ENCODE peak calls at places on chromosome 12, in six cellular contexts. I, Q, L, A, W and E are unnamed samples.

GRCh38 chr12:51156366-51156765 is 16.6 kb downstream of the TFCP2 start:
- DNase-seq in L (no peak), A (no peak), I (no peak), Q (no peak), W (peak), E (no peak)

GRCh38 chr12:168201-168600 is 45.8 kb downstream of the SLC6A12 start:
- DNase-seq in I (no peak), Q (no peak), A (no peak), L (no peak), W (no peak), E (no peak)

GRCh38 chr12:64796205-64796845 is 28.1 kb upstream of the TBC1D30 start:
- DNase-seq in I (no peak), Q (no peak), W (peak), L (peak), A (peak), E (peak)

GRCh38 chr12:5746917-5747316 is 198.1 kb downstream of the ANO2 start:
- DNase-seq in Q (no peak), I (no peak), A (no peak), L (no peak), W (no peak), E (no peak)

GRCh38 chr12:23484238-23484637 is 465.2 kb downstream of the SOX5 start:
- DNase-seq in I (no peak), Q (no peak), L (no peak), A (no peak), W (no peak), E (peak)

GRCh38 chr12:123973552-123974341 is 732 bp downstream of the ZNF664 start:
- DNase-seq in A (peak), L (no peak), Q (peak), W (peak), I (peak), E (peak)

GRCh38 chr12:81167694-81168093 is 89.8 kb downstream of the ACSS3 start:
- DNase-seq in W (peak), L (no peak), I (no peak), A (no peak), Q (no peak), E (peak)

GRCh38 chr12:8996682-8997405 is 7.5 kb downstream of the KLRG1 start:
- DNase-seq in L (no peak), W (peak), I (no peak), Q (no peak), A (no peak), E (peak)

GRCh38 chr12:124278389-124279101 is 16.3 kb upstream of the RFLNA start:
- DNase-seq in I (no peak), A (no peak), L (peak), W (no peak), Q (no peak), E (no peak)

GRCh38 chr12:27048822-27049752 is 26.7 kb downstream of the MED21 start:
- DNase-seq in I (no peak), W (peak), A (no peak), L (no peak), Q (no peak), E (peak)

GRCh38 chr12:55934343-55934742 is 3.4 kb downstream of the DGKA start:
- DNase-seq in I (no peak), L (no peak), W (no peak), A (no peak), Q (no peak), E (no peak)

GRCh38 chr12:82314406-82314892 is 43.7 kb downstream of the CCDC59 start:
- DNase-seq in I (no peak), L (no peak), A (no peak), Q (peak), W (no peak), E (peak)

GRCh38 chr12:1920436-1920835 is 2.0 kb upstream of the CACNA2D4 start:
- DNase-seq in W (no peak), A (no peak), Q (no peak), I (no peak), L (no peak), E (no peak)

GRCh38 chr12:113276946-113277500 is 55.8 kb downstream of the TPCN1 start:
- DNase-seq in Q (peak), W (no peak), L (no peak), I (no peak), A (no peak), E (no peak)

GRCh38 chr12:94805749-94806148 is 155.4 kb upstream of the TMCC3 start:
- DNase-seq in A (no peak), Q (no peak), I (no peak), L (no peak), W (peak), E (peak)

GRCh38 chr12:70660620-70661219 is 23.5 kb upstream of the PTPRB start:
- DNase-seq in W (peak), L (no peak), A (no peak), I (peak), Q (no peak), E (peak)

GRCh38 chr12:1916396-1917171 is 1.9 kb downstream of the CACNA2D4 start:
- DNase-seq in W (no peak), I (no peak), Q (peak), L (peak), A (peak), E (no peak)

GRCh38 chr12:68067762-68068376 is 78.6 kb downstream of the IFNG-AS1 start:
- DNase-seq in W (no peak), A (no peak), I (no peak), Q (no peak), L (no peak), E (peak)

GRCh38 chr12:110819646-110820045 is 27.1 kb upstream of the CCDC63 start:
- DNase-seq in L (no peak), W (no peak), I (no peak), Q (no peak), A (no peak), E (no peak)

GRCh38 chr12:96587691-96588090 is 98.3 kb downstream of the CFAP54 start:
- DNase-seq in I (no peak), Q (no peak), W (peak), A (no peak), L (no peak), E (no peak)

GRCh38 chr12:32698285-32698684 is 19.2 kb downstream of the DNM1L start:
- DNase-seq in Q (no peak), W (no peak), I (no peak), L (no peak), A (peak), E (no peak)

GRCh38 chr12:12839886-12840285 is 26.7 kb downstream of the DDX47 start:
- DNase-seq in A (no peak), I (no peak), Q (peak), L (no peak), W (peak), E (peak)

GRCh38 chr12:57096099-57096572 is 7.2 kb downstream of the NAB2 start:
- DNase-seq in Q (no peak), A (no peak), W (no peak), I (no peak), L (no peak), E (peak)

GRCh38 chr12:13450231-13451080 is 253.9 kb downstream of the EMP1 start:
- DNase-seq in W (no peak), A (no peak), L (no peak), I (no peak), Q (no peak), E (no peak)

GRCh38 chr12:114694436-114695304 is 10.7 kb upstream of the TBX3 start:
- DNase-seq in Q (no peak), A (no peak), W (no peak), L (no peak), I (no peak), E (no peak)

GRCh38 chr12:70607107-70607506 is 30.1 kb downstream of the PTPRB start:
- DNase-seq in Q (no peak), L (no peak), A (no peak), W (no peak), I (no peak), E (no peak)

GRCh38 chr12:104738841-104739642 is 219.0 kb downstream of the SLC41A2 start:
- DNase-seq in W (no peak), L (no peak), I (no peak), Q (no peak), A (no peak), E (no peak)

GRCh38 chr12:57579677-57580465 is 11.1 kb upstream of the PIP4K2C start:
- DNase-seq in Q (no peak), L (no peak), I (no peak), W (no peak), A (no peak), E (no peak)

GRCh38 chr12:111578971-111579340 is 20.2 kb downstream of the ATXN2 start:
- DNase-seq in I (no peak), Q (no peak), L (no peak), A (no peak), W (no peak), E (no peak)

GRCh38 chr12:57887631-57888406 is 41.3 kb upstream of the CTDSP2 start:
- DNase-seq in A (peak), I (no peak), W (peak), L (no peak), Q (no peak), E (peak)

GRCh38 chr12:32583535-32583934 is 95.6 kb upstream of the DNM1L start:
- DNase-seq in W (peak), I (no peak), Q (no peak), L (no peak), A (no peak), E (peak)

GRCh38 chr12:10829994-10830393 is 3.8 kb upstream of the TAS2R10 start:
- DNase-seq in W (peak), A (no peak), Q (no peak), I (no peak), L (no peak), E (no peak)

GRCh38 chr12:52049688-52050087 is 1.6 kb upstream of the NR4A1 start:
- DNase-seq in I (no peak), W (no peak), Q (no peak), A (no peak), L (no peak), E (no peak)

GRCh38 chr12:79844693-79845092 is 90.2 kb downstream of the PPP1R12A start:
- DNase-seq in W (peak), Q (no peak), I (no peak), L (no peak), A (no peak), E (peak)

GRCh38 chr12:79847417-79847816 is 87.5 kb downstream of the PPP1R12A start:
- DNase-seq in L (no peak), Q (no peak), W (no peak), A (no peak), I (no peak), E (no peak)

GRCh38 chr12:79842630-79843029 is 92.3 kb downstream of the PPP1R12A start:
- DNase-seq in W (no peak), L (no peak), Q (no peak), I (no peak), A (no peak), E (no peak)

GRCh38 chr12:79850610-79851299 is 84.1 kb downstream of the PPP1R12A start:
- DNase-seq in Q (no peak), L (no peak), W (no peak), I (no peak), A (no peak), E (no peak)

GRCh38 chr12:79848321-79848720 is 86.6 kb downstream of the PPP1R12A start:
- DNase-seq in I (no peak), A (no peak), Q (no peak), W (no peak), L (no peak), E (peak)
- TF ChIP-seq CTCF in I (no peak), A (no peak), Q (no peak), W (no peak), L (no peak), E (no peak)

DNA sequence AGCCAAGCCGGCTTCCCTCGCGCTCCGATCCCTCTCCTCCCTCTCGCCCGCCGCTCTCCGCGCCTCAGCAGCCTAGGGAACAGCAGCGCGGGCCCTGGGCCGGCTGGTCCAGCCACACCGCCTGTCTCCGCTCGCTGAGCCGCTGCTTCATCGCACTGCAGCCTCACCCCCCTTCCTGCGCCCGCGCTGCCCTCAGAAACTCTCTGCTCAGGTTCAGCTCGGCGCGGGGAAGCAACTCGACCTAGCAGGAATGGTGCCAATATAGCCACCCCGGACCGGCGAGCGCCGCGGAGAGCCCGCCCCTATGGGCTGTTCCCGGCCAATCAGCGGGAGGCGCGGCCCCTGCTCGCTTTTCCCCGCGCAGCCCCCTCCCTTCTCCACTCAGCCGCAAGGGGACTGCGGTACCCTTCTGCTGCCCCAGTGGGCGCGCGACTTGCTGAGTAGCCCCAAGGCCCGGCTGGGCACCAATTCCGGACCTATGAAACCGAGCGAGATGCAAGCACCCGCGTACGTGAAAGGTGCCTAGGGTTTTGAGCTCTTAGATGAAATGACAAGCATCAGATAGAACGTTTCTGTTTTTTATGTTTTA is at the start of gene ADAMTS20:
- DNase-seq in L (no peak), W (peak), I (no peak), A (peak), Q (no peak), E (no peak)
- TF ChIP-seq CTCF in L (no peak), W (no peak), I (no peak), A (peak), Q (no peak), E (no peak)

DNA sequence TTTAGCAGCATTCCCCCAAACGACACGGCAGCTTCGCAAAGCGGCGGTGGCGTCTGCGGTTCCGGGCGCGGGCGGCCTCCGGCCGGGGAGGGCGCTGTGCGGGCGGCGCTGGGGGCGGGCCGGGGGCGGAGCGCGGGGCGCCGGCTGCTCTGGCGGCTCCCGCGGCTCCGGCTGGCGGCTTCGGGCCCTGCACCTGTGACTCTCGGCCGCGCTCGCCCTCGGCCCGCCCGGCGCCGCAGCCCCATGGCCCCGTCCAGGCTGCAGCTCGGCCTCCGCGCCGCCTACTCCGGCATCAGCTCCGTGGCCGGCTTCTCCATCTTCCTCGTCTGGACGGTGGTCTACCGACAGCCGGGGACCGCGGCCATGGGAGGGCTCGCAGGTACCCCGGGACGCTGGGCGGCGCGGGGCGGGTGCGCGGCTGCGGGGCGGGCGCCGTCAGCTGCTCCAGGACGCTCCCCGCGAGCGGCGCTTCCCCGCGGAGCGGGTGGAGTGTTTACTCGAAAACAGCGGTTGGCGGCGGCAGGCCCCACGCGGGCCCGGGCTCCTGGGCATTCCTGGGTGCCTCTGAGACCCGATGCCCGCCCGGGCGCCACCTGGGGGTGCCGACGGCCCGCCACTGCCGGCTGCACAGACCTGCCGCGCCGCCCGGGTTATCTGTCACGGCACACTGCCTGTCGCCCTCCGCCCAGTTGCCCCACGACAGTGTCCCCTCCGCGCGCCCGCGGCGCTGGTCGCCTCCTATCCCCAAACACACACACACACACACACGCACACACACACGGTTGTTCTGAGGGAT is at the start of gene SLC48A1:
- DNase-seq in L (peak), A (peak), I (peak), Q (peak), W (peak), E (peak)
- TF ChIP-seq CTCF in L (peak), A (peak), I (peak), Q (peak), W (peak), E (no peak)

DNA sequence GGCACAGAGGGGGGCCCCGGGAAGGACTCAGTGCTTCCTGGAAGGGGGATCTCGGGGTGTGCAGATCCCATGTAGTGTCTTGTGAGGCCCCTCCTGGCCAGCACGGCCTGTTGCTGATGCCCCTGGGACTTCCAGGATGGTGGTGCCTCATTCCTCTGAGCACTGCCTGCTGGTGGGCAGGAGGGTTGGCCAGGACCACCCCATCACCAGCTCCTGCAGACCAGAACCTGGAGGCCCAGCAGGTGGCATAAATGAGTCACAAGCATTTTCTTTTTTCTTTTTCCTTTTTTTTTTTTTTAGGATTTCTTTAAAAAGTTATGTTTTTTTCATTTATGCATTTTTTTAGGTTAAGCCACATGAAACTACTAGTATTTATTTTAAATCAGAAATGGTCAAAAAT is 8.0 kb downstream of the MMP17 start:
- DNase-seq in I (no peak), W (no peak), L (no peak), Q (no peak), A (peak), E (no peak)
- TF ChIP-seq CTCF in I (peak), W (peak), L (no peak), Q (no peak), A (peak), E (peak)

GRCh38 chr12:119231774-119232173 is 53.0 kb downstream of the HSPB8 start:
- DNase-seq in Q (no peak), A (no peak), L (no peak), I (no peak), W (no peak), E (no peak)

GRCh38 chr12:119230804-119231203 is 52.1 kb downstream of the HSPB8 start:
- DNase-seq in I (no peak), A (no peak), L (no peak), Q (no peak), W (no peak), E (no peak)

GRCh38 chr12:119236372-119236771 is 57.6 kb downstream of the HSPB8 start:
- DNase-seq in Q (no peak), I (no peak), W (no peak), L (no peak), A (no peak), E (no peak)

GRCh38 chr12:119239040-119239439 is 60.3 kb downstream of the HSPB8 start:
- DNase-seq in Q (no peak), W (no peak), A (no peak), L (no peak), I (no peak), E (no peak)

GRCh38 chr12:119235352-119235751 is 56.6 kb downstream of the HSPB8 start:
- DNase-seq in L (no peak), W (no peak), A (peak), Q (no peak), I (no peak), E (no peak)
- TF ChIP-seq CTCF in L (no peak), W (no peak), A (peak), Q (peak), I (no peak), E (no peak)